ENCODE peak calls at places on chromosomes 12 and 14, in seven cellular contexts. Y, P, Z, H, F, I and K are unnamed samples.

GRCh38 chr14:62654641-62655040 is 390.6 kb downstream of the KCNH5 start:
- DNase-seq in I (no peak), H (peak; percentile 33), Y (no peak), Z (no peak), P (no peak), F (no peak), K (peak; percentile 20)

GRCh38 chr14:74572829-74573360 is 39.1 kb downstream of the LTBP2 start:
- DNase-seq in Y (no peak), P (no peak), I (peak; percentile 26), H (no peak), Z (no peak), F (no peak), K (no peak)

GRCh38 chr12:68532204-68532886 is 78.4 kb upstream of the RAP1B start:
- DNase-seq in I (no peak), Z (no peak), P (no peak), F (no peak), Y (no peak), H (no peak), K (peak; percentile 51)

GRCh38 chr12:124445121-124445718 is 122.2 kb downstream of the NCOR2 start:
- DNase-seq in Z (peak; percentile 94), P (no peak), F (no peak), Y (no peak), H (no peak), I (no peak), K (no peak)

GRCh38 chr14:101359221-101360044 is 201.9 kb upstream of the DIO3 start:
- DNase-seq in I (no peak), F (peak; percentile 49), H (no peak), P (no peak), Y (no peak), Z (no peak), K (no peak)

GRCh38 chr14:55749201-55749812 is 169.3 kb downstream of the KTN1 start:
- DNase-seq in H (no peak), Y (no peak), Z (no peak), I (no peak), F (no peak), P (no peak), K (no peak)

GRCh38 chr14:55102141-55102547 is 26.9 kb upstream of the LGALS3 start:
- DNase-seq in P (peak; percentile 60), Y (peak; percentile 97), I (peak; percentile 55), H (peak; percentile 84), Z (no peak), F (peak; percentile 95), K (peak; percentile 100)

GRCh38 chr12:2324375-2324774 is 271.6 kb downstream of the CACNA1C start:
- DNase-seq in P (no peak), H (no peak), F (no peak), I (peak; percentile 26), Z (peak; percentile 25), Y (peak; percentile 97), K (no peak)

GRCh38 chr12:25236190-25236589 is 14.5 kb downstream of the KRAS start:
- DNase-seq in H (no peak), F (no peak), Y (no peak), Z (no peak), P (no peak), I (no peak), K (peak; percentile 18)

GRCh38 chr14:77869350-77869749 is 69.4 kb downstream of the ADCK1 start:
- DNase-seq in I (no peak), F (no peak), H (no peak), Z (no peak), Y (no peak), P (no peak), K (no peak)

GRCh38 chr12:125544979-125545378 is 479.7 kb downstream of the AACS start:
- DNase-seq in P (no peak), I (no peak), H (no peak), Z (no peak), Y (no peak), F (no peak), K (no peak)

GRCh38 chr14:28754209-28754985 is 12.2 kb upstream of the FOXG1 start:
- DNase-seq in F (no peak), I (no peak), Y (peak; percentile 72), Z (peak; percentile 38), P (no peak), H (no peak), K (peak; percentile 70)

GRCh38 chr14:79629372-79629771 is 581.9 kb downstream of the DIO2 start:
- DNase-seq in I (no peak), Z (no peak), Y (no peak), F (no peak), H (no peak), P (no peak), K (no peak)

GRCh38 chr14:45867046-45867894 is 614.3 kb upstream of the MIS18BP1 start:
- DNase-seq in Y (no peak), Z (no peak), I (no peak), P (no peak), F (no peak), H (no peak), K (no peak)

GRCh38 chr14:53711205-53711604 is 245.4 kb downstream of the BMP4 start:
- DNase-seq in I (no peak), H (no peak), Z (no peak), F (no peak), P (no peak), Y (no peak), K (no peak)

GRCh38 chr14:80798211-80798610 is 143.3 kb downstream of the CEP128 start:
- DNase-seq in P (no peak), I (no peak), Y (no peak), Z (no peak), F (no peak), H (no peak), K (no peak)

GRCh38 chr14:100306256-100306505 is at the start of gene SLC25A29:
- DNase-seq in P (no peak), Y (no peak), I (no peak), H (peak; percentile 33), F (no peak), Z (no peak), K (no peak)

GRCh38 chr12:57498143-57498524 is 10.3 kb downstream of the MARS1 start:
- DNase-seq in H (no peak), Z (no peak), I (no peak), P (no peak), Y (no peak), F (no peak), K (no peak)

GRCh38 chr14:61254803-61255526 is 26.2 kb downstream of the TMEM30B start:
- DNase-seq in H (no peak), I (no peak), Z (no peak), F (no peak), Y (no peak), P (no peak), K (no peak)

GRCh38 chr12:93521225-93521854 is 51.1 kb upstream of the SOCS2 start:
- DNase-seq in I (no peak), Y (no peak), P (no peak), Z (no peak), H (no peak), F (no peak), K (peak; percentile 7)

GRCh38 chr12:29320295-29321090 is 60.5 kb downstream of the ERGIC2 start:
- DNase-seq in Z (no peak), Y (no peak), P (no peak), F (peak; percentile 51), I (no peak), H (peak; percentile 59), K (peak; percentile 92)

GRCh38 chr12:132674561-132674960 is 12.6 kb downstream of the POLE start:
- DNase-seq in H (no peak), I (no peak), P (no peak), F (no peak), Y (no peak), Z (no peak), K (no peak)

GRCh38 chr12:104877107-104877705 is 80.9 kb downstream of the SLC41A2 start:
- DNase-seq in I (no peak), H (no peak), P (peak; percentile 8), Y (peak; percentile 20), F (no peak), Z (peak; percentile 56), K (peak; percentile 75)

GRCh38 chr12:58030566-58031279 is 89.4 kb downstream of the ATP23 start:
- DNase-seq in F (no peak), P (no peak), H (no peak), I (no peak), Y (no peak), Z (no peak), K (peak; percentile 80)

GRCh38 chr12:109571773-109572505 is 1.4 kb downstream of the MMAB start:
- DNase-seq in Z (no peak), F (no peak), P (no peak), H (no peak), I (no peak), Y (no peak), K (no peak)